ENCODE peak calls at places on chromosomes 1 and 21, in four cellular contexts. I is heart left ventricle, W is lower lobe of right lung, B is NB4. T is an unnamed sample.

GRCh38 chr1:176717052-176717754 is 254.2 kb downstream of the PAPPA2 start:
- DNase-seq in W (no peak), I (no peak), B (no peak), T (no peak)

GRCh38 chr1:71667224-71667623 is 586.4 kb upstream of the ZRANB2 start:
- DNase-seq in I (no peak), W (no peak), B (peak), T (peak)

GRCh38 chr1:229199892-229200291 is 71.0 kb upstream of the RAB4A start:
- DNase-seq in B (peak), W (peak), I (no peak), T (no peak)

GRCh38 chr21:38831526-38832467 is 26.1 kb downstream of the ETS2 start:
- DNase-seq in I (peak), B (peak), W (peak), T (peak)

GRCh38 chr1:84363019-84363418 is 35.3 kb upstream of the DNASE2B start:
- DNase-seq in B (no peak), W (no peak), I (no peak), T (no peak)

GRCh38 chr1:8554956-8555534 is 237.1 kb downstream of the SLC45A1 start:
- DNase-seq in B (no peak), I (no peak), W (no peak), T (peak)

GRCh38 chr1:152049291-152050073 is 12.7 kb upstream of the S100A11 start:
- DNase-seq in B (peak), W (no peak), I (no peak), T (peak)

GRCh38 chr1:217919683-217920502 is 288.7 kb downstream of the SPATA17 start:
- DNase-seq in I (no peak), B (no peak), W (no peak), T (peak)

GRCh38 chr1:209326876-209327275 is 256.6 kb upstream of the CAMK1G start:
- DNase-seq in W (no peak), I (no peak), B (no peak), T (no peak)

GRCh38 chr1:90386899-90387334 is 330.2 kb downstream of the BARHL2 start:
- DNase-seq in B (no peak), I (no peak), W (no peak), T (peak)

GRCh38 chr1:209565759-209566678 is 17.5 kb upstream of the CAMK1G start:
- DNase-seq in I (peak), B (peak), W (peak), T (peak)

GRCh38 chr21:46317710-46318463 is 5.8 kb downstream of the C21orf58 start:
- DNase-seq in W (no peak), B (no peak), I (peak), T (no peak)

GRCh38 chr21:40117236-40117635 is 250.0 kb downstream of the PCP4 start:
- DNase-seq in W (no peak), B (no peak), I (no peak), T (no peak)

GRCh38 chr1:223731076-223731770 is 18.9 kb downstream of the CAPN2 start:
- DNase-seq in B (no peak), I (peak), W (peak), T (peak)

GRCh38 chr21:31606081-31606874 is 53.2 kb upstream of the SOD1 start:
- DNase-seq in B (no peak), W (no peak), I (no peak), T (no peak)

GRCh38 chr1:157431751-157432150 is 120.6 kb downstream of the FCRL5 start:
- DNase-seq in I (no peak), B (no peak), W (no peak), T (peak)

GRCh38 chr1:10648689-10649483 is 147.6 kb downstream of the CASZ1 start:
- DNase-seq in B (no peak), I (no peak), W (no peak), T (no peak)

GRCh38 chr1:240031009-240031408 is 60.7 kb upstream of the FMN2 start:
- DNase-seq in B (no peak), W (no peak), I (no peak), T (peak)

GRCh38 chr1:245710961-245711903 is 556.4 kb downstream of the KIF26B start:
- DNase-seq in I (no peak), W (no peak), B (no peak), T (no peak)

GRCh38 chr1:214538497-214538896 is 12.9 kb downstream of the PTPN14 start:
- DNase-seq in W (no peak), B (no peak), I (no peak), T (peak)

GRCh38 chr21:38766987-38767722 is 38.6 kb upstream of the ETS2 start:
- DNase-seq in I (no peak), B (no peak), W (peak), T (no peak)

GRCh38 chr1:233065655-233066054 is 115.2 kb downstream of the NTPCR start:
- DNase-seq in B (no peak), W (no peak), I (no peak), T (no peak)

GRCh38 chr1:226656601-226657277 is 82.3 kb downstream of the ITPKB start:
- DNase-seq in I (no peak), B (no peak), W (no peak), T (peak)

GRCh38 chr1:96374076-96374762 is 347.4 kb upstream of the PTBP2 start:
- DNase-seq in I (no peak), B (no peak), W (no peak), T (peak)

GRCh38 chr21:21002137-21002536 is 3.9 kb downstream of the NCAM2 start:
- DNase-seq in B (no peak), W (no peak), I (no peak), T (no peak)

GRCh38 chr1:217525773-217526490 is 105.0 kb downstream of the GPATCH2 start:
- DNase-seq in W (no peak), I (no peak), B (no peak), T (peak)

GRCh38 chr1:153397056-153397923 is 6.4 kb upstream of the S100A8 start:
- DNase-seq in I (no peak), B (no peak), W (no peak), T (no peak)

GRCh38 chr1:156504062-156504813 is 3.7 kb upstream of the MEF2D start:
- DNase-seq in I (no peak), B (peak), W (no peak), T (no peak)

GRCh38 chr1:156200062-156200461 is 6.2 kb downstream of the SLC25A44 start:
- DNase-seq in I (no peak), W (no peak), B (no peak), T (no peak)

GRCh38 chr1:78603206-78603605 is 17.0 kb upstream of the IFI44L start:
- DNase-seq in B (no peak), I (no peak), W (no peak), T (no peak)

GRCh38 chr1:74512516-74512915 is at the start of gene LRRC53:
- DNase-seq in I (no peak), W (no peak), B (no peak), T (no peak)

GRCh38 chr1:119160851-119161250 is 20.4 kb upstream of the WARS2 start:
- DNase-seq in W (no peak), B (no peak), I (no peak), T (no peak)

GRCh38 chr1:231951399-231951798 is 324.8 kb downstream of the DISC1 start:
- DNase-seq in W (no peak), I (no peak), B (no peak), T (no peak)

GRCh38 chr1:85406887-85407593 is 57.9 kb downstream of the DDAH1 start:
- DNase-seq in B (no peak), W (no peak), I (peak), T (peak)

GRCh38 chr1:2132222-2133038 is 62.1 kb downstream of the FAAP20 start:
- DNase-seq in B (peak), I (peak), W (peak), T (peak)

GRCh38 chr1:228340686-228341449 is 65.8 kb downstream of the TRIM11 start:
- DNase-seq in I (peak), B (peak), W (peak), T (no peak)

GRCh38 chr1:199336745-199337640 is 690.5 kb upstream of the NR5A2 start:
- DNase-seq in I (no peak), W (no peak), B (no peak), T (no peak)
- TF ChIP-seq CTCF in I (no peak), W (no peak), B (no peak), T (no peak)

GRCh38 chr1:34710811-34711210 is 44.0 kb upstream of the GJB5 start:
- DNase-seq in B (no peak), I (no peak), W (no peak), T (no peak)
- TF ChIP-seq CTCF in B (no peak), I (no peak), W (no peak), T (no peak)

GRCh38 chr21:44712203-44713028 is 1.0 kb upstream of the TSPEAR start:
- DNase-seq in B (no peak), I (no peak), W (no peak), T (no peak)

GRCh38 chr21:44713130-44713529 is 1.8 kb upstream of the TSPEAR start:
- DNase-seq in I (no peak), W (no peak), B (no peak), T (no peak)

GRCh38 chr21:44710294-44710665 is 1.1 kb downstream of the TSPEAR start:
- DNase-seq in I (no peak), W (no peak), B (no peak), T (no peak)

GRCh38 chr21:44710756-44711326 is 531 bp downstream of the TSPEAR start:
- DNase-seq in W (no peak), B (no peak), I (no peak), T (no peak)

GRCh38 chr21:44711327-44712202 is at the start of gene TSPEAR:
- DNase-seq in I (no peak), W (no peak), B (no peak), T (no peak)
- TF ChIP-seq CTCF in I (no peak), W (no peak), B (no peak), T (no peak)

DNA sequence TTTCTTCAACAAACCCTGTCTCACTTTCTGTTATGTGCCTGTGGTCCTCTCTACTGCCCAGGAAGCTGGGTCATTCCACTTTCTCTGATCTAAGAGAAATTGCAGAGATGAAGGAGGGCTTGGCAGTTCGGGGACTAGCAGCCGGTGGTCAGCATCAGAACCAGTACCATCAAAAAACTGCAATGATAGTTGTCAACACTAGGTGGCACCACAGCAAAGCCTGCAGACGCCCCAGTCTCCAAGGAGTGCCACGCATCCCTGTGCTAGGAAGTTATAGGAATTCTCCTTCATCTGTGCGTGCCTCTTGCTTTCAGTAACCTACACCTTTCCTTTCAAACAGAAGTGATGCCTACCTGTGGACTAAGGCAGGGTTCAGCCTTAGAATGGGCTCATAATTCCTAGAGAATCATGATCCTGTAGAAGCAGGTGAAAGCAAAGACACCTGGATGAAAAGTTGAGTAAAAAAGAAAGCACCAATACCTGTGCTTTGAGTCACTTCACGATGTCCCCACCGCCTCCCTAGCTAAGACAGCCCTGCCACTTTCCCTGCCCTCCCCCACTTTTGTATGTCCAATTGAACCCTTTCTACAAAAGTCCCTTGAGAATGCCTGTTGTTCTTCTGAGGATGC is 129.2 kb downstream of the ADAMTS1 start:
- DNase-seq in B (peak), I (peak), W (peak), T (peak)
- TF ChIP-seq CTCF in B (peak), I (peak), W (peak), T (peak)